ENCODE peak calls at places on chromosomes 5 and 9, in eight cellular contexts. I is cardiac muscle cell; N is iris pigment epithelial cell; J is neural crest cell; P is nucleus accumbens; B is stimulated activated CD8-positive, alpha-beta memory T cell treated with anti-CD3 and anti-CD28 coated beads, Interleukin-7, amount 100 ng/mL, for 1 hour; X is NCI-H774; T is stimulated activated effector memory CD8-positive, alpha-beta T cell treated with anti-CD3 and anti-CD28 coated beads, Interleukin-12 subunit alpha, Interleukin-12 subunit beta, amount 100 ng/mL, for 72 hours. S is an unnamed sample.

GRCh38 chr5:156201793-156202388 is 125.1 kb upstream of the SGCD start:
- DNase-seq in B (no peak), I (no peak), P (no peak), N (peak), J (no peak), T (no peak), X (no peak), S (no peak)

GRCh38 chr5:107365355-107366109 is 305.2 kb downstream of the EFNA5 start:
- DNase-seq in B (no peak), J (no peak), P (no peak), T (no peak), I (no peak), N (peak), X (no peak), S (no peak)

GRCh38 chr9:127971357-127972315 is 9.2 kb downstream of the EEIG1 start:
- DNase-seq in B (no peak), X (no peak), J (no peak), I (no peak), N (no peak), P (peak), T (no peak), S (no peak)

GRCh38 chr5:144125163-144125726 is 45.2 kb downstream of the YIPF5 start:
- DNase-seq in T (no peak), I (no peak), B (no peak), X (no peak), J (no peak), P (no peak), N (peak), S (no peak)

GRCh38 chr9:127945338-127945737 is 7.7 kb upstream of the DPM2 start:
- DNase-seq in T (no peak), I (no peak), J (no peak), N (no peak), B (no peak), P (no peak), X (no peak), S (no peak)

GRCh38 chr5:59423021-59423420 is 470.5 kb downstream of the PDE4D start:
- DNase-seq in B (no peak), P (no peak), N (peak), X (no peak), T (no peak), I (no peak), J (no peak), S (no peak)

GRCh38 chr9:93231121-93231694 is 47.3 kb downstream of the WNK2 start:
- DNase-seq in T (no peak), I (no peak), B (no peak), J (no peak), X (no peak), P (peak), N (no peak), S (no peak)

GRCh38 chr5:136038635-136039034 is 9.8 kb downstream of the TGFBI start:
- DNase-seq in P (no peak), X (no peak), I (no peak), N (peak), T (no peak), J (no peak), B (no peak), S (no peak)

GRCh38 chr5:109529520-109529919 is 119.7 kb upstream of the PJA2 start:
- DNase-seq in X (no peak), B (no peak), N (peak), J (no peak), T (no peak), I (no peak), P (no peak), S (no peak)

GRCh38 chr9:82903503-82903902 is 159.4 kb downstream of the RASEF start:
- DNase-seq in X (no peak), B (no peak), P (no peak), J (no peak), I (no peak), T (no peak), N (peak), S (peak)

GRCh38 chr9:8821910-8822666 is 1022.5 kb upstream of the DMAC1 start:
- DNase-seq in P (no peak), J (no peak), I (no peak), X (no peak), N (no peak), T (no peak), B (no peak), S (no peak)

GRCh38 chr9:70080481-70081119 is 37.0 kb downstream of the MAMDC2 start:
- DNase-seq in T (no peak), X (peak), B (no peak), P (no peak), J (no peak), I (no peak), N (peak), S (no peak)

GRCh38 chr9:126611592-126612328 is 2.0 kb upstream of the LMX1B start:
- DNase-seq in B (peak), J (peak), P (peak), T (peak), X (peak), N (peak), I (peak), S (peak)

GRCh38 chr5:40734986-40735385 is 20.8 kb downstream of the TTC33 start:
- DNase-seq in P (no peak), J (no peak), N (peak), T (no peak), B (no peak), I (no peak), X (no peak), S (no peak)

GRCh38 chr9:123135458-123135857 is 102.0 kb downstream of the GPR21 start:
- DNase-seq in X (no peak), P (no peak), N (no peak), J (no peak), I (no peak), B (no peak), T (no peak), S (no peak)

GRCh38 chr5:20088361-20088760 is 100.4 kb upstream of the CDH18 start:
- DNase-seq in X (no peak), I (no peak), B (no peak), J (no peak), P (no peak), N (no peak), T (no peak), S (no peak)

S was measured in HEK293T.